ENCODE peak calls at places on chromosome 2, in seven cellular contexts. F, M, N, O, L, K and Q are unnamed samples. For H3K9me3 and H3K4me1, the result is how much of the 10 kb centered on the place peaks cover.

GRCh38 chr2:38462121-38462634 is 85.1 kb upstream of the ATL2 start:
- DNase-seq in F (no peak), M (peak), N (no peak), O (peak), L (no peak), K (peak), Q (no peak)

GRCh38 chr2:40367652-40368051 is 84.2 kb downstream of the SLC8A1 start:
- DNase-seq in F (no peak), M (no peak), N (no peak), O (no peak), L (no peak), K (no peak), Q (no peak)

GRCh38 chr2:207296265-207296948 is 130.7 kb upstream of the KLF7 start:
- DNase-seq in F (no peak), M (peak), N (no peak), O (no peak), L (no peak), K (no peak), Q (no peak)

GRCh38 chr2:19358242-19359020 is at the start of gene OSR1:
- DNase-seq in F (no peak), M (peak), N (no peak), O (no peak), L (peak), K (peak), Q (no peak)

GRCh38 chr2:238856713-238857567 is 9.1 kb downstream of the TWIST2 start:
- DNase-seq in F (no peak), M (no peak), N (no peak), O (no peak), L (no peak), K (no peak), Q (no peak)

GRCh38 chr2:238155051-238155760 is 3.6 kb upstream of the ERFE start:
- DNase-seq in F (no peak), M (no peak), N (no peak), O (no peak), L (peak), K (no peak), Q (no peak)

GRCh38 chr2:19369341-19369955 is 11.0 kb upstream of the OSR1 start:
- DNase-seq in F (no peak), M (no peak), N (no peak), O (no peak), L (no peak), K (no peak), Q (no peak)

GRCh38 chr2:112483821-112484220 is 1.9 kb downstream of the TTL start:
- DNase-seq in F (no peak), M (peak), N (no peak), O (no peak), L (no peak), K (no peak), Q (no peak)

GRCh38 chr2:233411162-233411561 is 56.9 kb downstream of the DGKD start:
- DNase-seq in F (no peak), M (no peak), N (no peak), O (no peak), L (no peak), K (no peak), Q (no peak)

GRCh38 chr2:189393440-189394111 is 47.7 kb upstream of the WDR75 start:
- DNase-seq in F (no peak), M (peak), N (no peak), O (no peak), L (no peak), K (no peak), Q (no peak)

GRCh38 chr2:220744861-220745260 is 827.2 kb downstream of the EPHA4 start:
- DNase-seq in F (no peak), M (no peak), N (no peak), O (no peak), L (no peak), K (no peak), Q (no peak)

GRCh38 chr2:2222931-2223330 is 108.1 kb downstream of the MYT1L start:
- DNase-seq in F (no peak), M (no peak), N (no peak), O (no peak), L (no peak), K (no peak), Q (no peak)

GRCh38 chr2:23789012-23789411 is 137.9 kb downstream of the ATAD2B start:
- DNase-seq in F (no peak), M (no peak), N (no peak), O (no peak), L (no peak), K (no peak), Q (no peak)
- H3K27ac ChIP-seq in F (no peak), M (no peak), N (no peak), O (no peak), L (no peak), K (no peak), Q (no peak)

DNA sequence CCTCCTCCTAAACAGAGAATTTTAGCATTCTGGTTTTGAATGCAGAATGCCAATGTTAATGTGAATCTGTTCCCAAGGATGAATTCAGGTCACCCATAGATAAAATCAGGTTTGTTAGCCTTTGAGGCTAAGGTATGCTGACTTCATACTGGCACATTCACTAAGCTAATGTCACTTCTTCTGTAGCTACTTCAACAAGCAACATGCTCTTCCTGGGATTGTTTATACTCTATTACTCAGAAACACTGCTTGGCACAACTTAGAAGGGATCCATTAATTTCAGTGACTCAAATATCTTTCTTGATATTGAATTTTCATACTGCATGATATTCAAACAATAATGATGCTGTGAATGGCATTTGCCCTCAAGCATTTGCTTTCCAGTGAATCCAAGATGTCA is 162.4 kb upstream of the XIRP2 start:
- DNase-seq in F (no peak), M (no peak), N (no peak), O (no peak), L (no peak), K (no peak), Q (no peak)
- H3K9me3 ChIP-seq in F (under half), M (under half), N (under half), O (under half), L (under half), K (under half), Q (under half)

GRCh38 chr2:125867908-125868307 is 788.0 kb upstream of the GYPC start:
- DNase-seq in F (no peak), M (no peak), N (no peak), O (no peak), L (no peak), K (no peak), Q (no peak)
- H3K4me1 ChIP-seq in F (under half), M (under half), N (under half), O (under half), L (under half), K (under half), Q (under half)

DNA sequence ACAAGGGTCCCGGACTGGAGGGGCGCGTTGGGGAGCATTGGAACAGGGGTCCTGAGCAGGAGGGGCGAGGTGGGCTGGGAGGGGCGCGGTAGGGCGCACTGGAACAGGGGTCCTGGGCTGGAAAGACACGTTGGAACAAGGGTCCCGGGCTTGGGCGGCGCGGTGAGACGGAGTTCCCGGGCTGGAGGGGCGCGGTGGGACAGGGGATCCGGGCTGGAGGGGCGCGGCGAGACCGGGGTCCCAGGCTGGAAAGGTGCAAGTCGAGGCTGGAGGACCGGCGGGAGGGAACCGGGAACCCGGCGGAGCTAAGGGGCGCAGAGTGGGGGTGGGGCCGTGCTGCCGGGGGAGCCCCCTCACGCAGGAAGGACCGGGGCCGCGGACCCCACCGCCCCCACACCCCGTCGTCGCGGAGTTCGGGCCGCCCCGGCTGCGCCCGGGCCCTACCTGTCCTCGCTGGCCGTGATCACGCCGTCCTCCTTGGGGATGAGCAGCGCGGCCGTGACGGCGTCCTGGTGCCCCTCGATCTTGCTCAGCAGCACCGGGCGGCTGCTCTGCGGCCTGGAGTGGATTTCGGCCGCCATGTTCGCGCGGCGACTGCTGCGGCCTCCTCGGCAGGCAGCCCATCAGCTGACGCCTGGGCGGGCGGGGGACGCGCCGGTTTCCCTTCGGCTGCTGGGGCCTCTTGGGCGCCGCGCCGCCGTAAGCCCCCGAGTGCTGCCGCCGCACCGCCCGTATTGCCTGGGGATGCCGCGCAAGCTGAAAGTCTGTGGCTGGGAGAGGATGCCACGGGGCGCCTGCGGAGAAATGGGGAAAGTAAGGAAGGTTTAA is at the start of gene WDFY1:
- DNase-seq in F (peak), M (peak), N (peak), O (peak), L (peak), K (peak), Q (peak)
- H3K27ac ChIP-seq in F (peak), M (peak), N (peak), O (peak), L (peak), K (peak), Q (peak)

GRCh38 chr2:46377666-46378560 is 80.7 kb downstream of the EPAS1 start:
- DNase-seq in F (no peak), M (no peak), N (no peak), O (no peak), L (no peak), K (no peak), Q (no peak)
- H3K9me3 ChIP-seq in F (under half), M (under half), N (under half), O (under half), L (under half), K (under half), Q (under half)

GRCh38 chr2:47070920-47071824 is 83.9 kb downstream of the STPG4 start:
- DNase-seq in F (peak), M (peak), N (peak), O (no peak), L (peak), K (no peak), Q (no peak)
- H3K4me1 ChIP-seq in F (half or more), M (under half), N (half or more), O (under half), L (half or more), K (half or more), Q (under half)

GRCh38 chr2:71614976-71615768 is 161.8 kb downstream of the DYSF start:
- DNase-seq in F (peak), M (peak), N (peak), O (no peak), L (peak), K (no peak), Q (no peak)
- H3K27ac ChIP-seq in F (peak), M (peak), N (peak), O (no peak), L (peak), K (no peak), Q (no peak)

GRCh38 chr2:180882959-180883358 is 97.4 kb upstream of the UBE2E3 start:
- DNase-seq in F (no peak), M (no peak), N (no peak), O (no peak), L (no peak), K (no peak), Q (no peak)
- H3K9me3 ChIP-seq in F (under half), M (under half), N (under half), O (under half), L (under half), K (under half), Q (under half)

GRCh38 chr2:171316220-171316619 is 117.6 kb downstream of the METTL8 start:
- DNase-seq in F (no peak), M (peak), N (no peak), O (no peak), L (no peak), K (no peak), Q (no peak)

GRCh38 chr2:171318463-171318934 is 115.3 kb downstream of the METTL8 start:
- DNase-seq in F (no peak), M (peak), N (no peak), O (no peak), L (peak), K (no peak), Q (no peak)

GRCh38 chr2:171315781-171316180 is 118.0 kb downstream of the METTL8 start:
- DNase-seq in F (no peak), M (no peak), N (no peak), O (no peak), L (no peak), K (no peak), Q (no peak)

GRCh38 chr2:171317492-171318125 is 116.2 kb downstream of the METTL8 start:
- DNase-seq in F (no peak), M (no peak), N (no peak), O (no peak), L (no peak), K (no peak), Q (no peak)

DNA sequence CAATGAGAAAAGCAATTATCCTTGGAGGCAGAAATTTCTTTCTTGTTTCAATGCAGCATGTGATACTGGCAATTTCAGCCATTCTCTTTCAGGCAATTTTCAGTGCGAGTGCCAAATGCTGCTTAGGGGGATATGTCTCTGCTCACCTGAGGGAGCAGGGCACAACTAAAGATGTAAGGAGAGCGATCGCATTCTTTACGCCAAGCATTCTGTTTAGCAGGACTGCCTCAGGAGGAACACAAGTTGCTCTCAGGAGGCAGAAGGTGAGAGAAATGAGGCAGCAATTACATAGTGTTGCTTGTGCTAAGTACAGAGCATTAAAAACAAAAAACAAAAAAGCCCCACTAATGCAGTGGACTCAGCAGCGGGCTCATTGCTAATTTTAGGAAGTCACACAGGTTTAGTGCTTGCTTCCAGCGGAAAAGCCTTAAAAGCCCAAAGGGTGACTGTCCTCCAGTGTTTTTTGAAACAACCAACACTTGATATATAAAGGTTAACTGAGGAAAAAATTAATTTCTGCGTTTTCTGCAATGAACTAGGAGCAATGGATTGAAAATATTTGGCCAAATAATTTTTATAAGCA is 116.9 kb downstream of the METTL8 start:
- DNase-seq in F (no peak), M (no peak), N (no peak), O (no peak), L (no peak), K (no peak), Q (no peak)
- H3K4me1 ChIP-seq in F (under half), M (under half), N (under half), O (under half), L (under half), K (under half), Q (under half)

GRCh38 chr2:223264541-223265171 is 212.7 kb downstream of the KCNE4 start:
- DNase-seq in F (no peak), M (no peak), N (no peak), O (no peak), L (no peak), K (no peak), Q (no peak)

GRCh38 chr2:223262946-223263345 is 211.0 kb downstream of the KCNE4 start:
- DNase-seq in F (no peak), M (no peak), N (no peak), O (no peak), L (no peak), K (no peak), Q (no peak)

DNA sequence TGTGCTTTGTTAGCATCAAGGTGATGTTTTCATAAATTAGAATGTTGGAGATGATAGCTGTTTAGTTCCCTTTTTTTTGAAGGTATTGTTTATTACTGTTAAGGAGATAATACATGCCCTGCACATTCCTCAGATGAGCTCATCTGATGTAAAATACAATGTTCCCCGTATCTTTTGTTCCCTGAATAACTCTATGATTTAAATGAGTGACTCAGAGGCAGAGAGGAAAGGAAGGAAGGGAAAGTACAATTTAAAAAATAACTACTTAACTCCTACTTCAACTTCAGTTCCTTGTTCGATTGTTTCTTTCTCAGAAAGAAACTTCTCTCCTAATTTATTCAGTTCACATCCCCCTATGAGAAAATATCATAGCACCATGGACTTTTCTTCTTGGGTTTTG is 208.7 kb downstream of the KCNE4 start:
- DNase-seq in F (no peak), M (peak), N (no peak), O (no peak), L (no peak), K (no peak), Q (no peak)
- H3K27ac ChIP-seq in F (no peak), M (peak), N (no peak), O (no peak), L (no peak), K (no peak), Q (no peak)